ENCODE peak calls at places on chromosomes 6 and 20, in six cellular contexts. M is right lobe of liver; W is activated CD4-positive, alpha-beta T cell treated with anti-CD3 and anti-CD28 coated beads for 4 hours; L is NCI-H2081; C is nucleus accumbens; E is stimulated activated CD8-positive, alpha-beta memory T cell treated with anti-CD3 and anti-CD28 coated beads, Interleukin-2, amount 100 ng/mL, for 1 hour. K is an unnamed sample.

GRCh38 chr6:49565261-49565660 is 14.8 kb downstream of the C6orf141 start:
- DNase-seq in M (no peak), W (no peak), L (no peak), C (no peak), E (no peak), K (no peak)

GRCh38 chr6:30782425-30783014 is 38.2 kb upstream of the IER3 start:
- DNase-seq in M (no peak), W (no peak), L (no peak), C (no peak), E (no peak), K (no peak)

GRCh38 chr6:37204014-37204751 is 34.2 kb downstream of the PIM1 start:
- DNase-seq in M (peak), W (no peak), L (no peak), C (no peak), E (no peak), K (no peak)

GRCh38 chr20:53918949-53919361 is 151.4 kb downstream of the BCAS1 start:
- DNase-seq in M (no peak), W (no peak), L (no peak), C (no peak), E (no peak), K (no peak)

GRCh38 chr20:26208296-26209091 is 511.8 kb upstream of the ZNF337 start:
- DNase-seq in M (peak), W (peak), L (no peak), C (no peak), E (no peak), K (no peak)

GRCh38 chr6:157669747-157670216 is 153.3 kb upstream of the SNX9 start:
- DNase-seq in M (peak), W (no peak), L (peak), C (peak), E (no peak), K (no peak)

GRCh38 chr6:74415056-74415455 is 719.1 kb downstream of the CD109 start:
- DNase-seq in M (no peak), W (no peak), L (no peak), C (no peak), E (no peak), K (no peak)

GRCh38 chr20:20366896-20367680 is 816 bp upstream of the INSM1 start:
- DNase-seq in M (no peak), W (no peak), L (no peak), C (no peak), E (no peak), K (no peak)

GRCh38 chr20:17680128-17680835 is 1.8 kb downstream of the RRBP1 start:
- DNase-seq in M (peak), W (no peak), L (no peak), C (no peak), E (no peak), K (no peak)

GRCh38 chr6:26232950-26233607 is 131.9 kb upstream of the BTN3A2 start:
- DNase-seq in M (no peak), W (peak), L (no peak), C (no peak), E (no peak), K (no peak)

GRCh38 chr6:162074641-162075040 is 652.9 kb downstream of the PRKN start:
- DNase-seq in M (no peak), W (no peak), L (no peak), C (no peak), E (no peak), K (no peak)

GRCh38 chr20:1857403-1857941 is 37.7 kb upstream of the SIRPA start:
- DNase-seq in M (peak), W (no peak), L (no peak), C (no peak), E (no peak), K (no peak)